ENCODE peak calls at places on chromosomes 12 and 14, in ten cellular contexts. M, K, Z, B, H, F, P, I, G and O are unnamed samples.

GRCh38 chr12:108629156-108629555 is 4.5 kb downstream of the SELPLG start:
- DNase-seq in M (no peak), K (no peak), Z (no peak), B (no peak), H (no peak), F (no peak), P (no peak), I (no peak), G (no peak), O (no peak)

GRCh38 chr12:26117321-26117720 is 7.5 kb downstream of the BHLHE41 start:
- DNase-seq in M (no peak), K (peak; percentile 34), Z (no peak), B (no peak), H (no peak), F (no peak), P (no peak), I (no peak), G (no peak), O (no peak)

GRCh38 chr12:45580570-45580969 is 148.9 kb upstream of the ARID2 start:
- DNase-seq in M (no peak), K (no peak), Z (no peak), B (no peak), H (no peak), F (no peak), P (no peak), I (no peak), G (no peak), O (no peak)

GRCh38 chr12:33476058-33476457 is 36.4 kb upstream of the SYT10 start:
- DNase-seq in M (no peak), K (no peak), Z (no peak), B (no peak), H (no peak), F (peak; percentile 60), P (no peak), I (no peak), G (no peak), O (no peak)

GRCh38 chr14:49033131-49033530 is 553.0 kb downstream of the RPS29 start:
- DNase-seq in M (no peak), K (no peak), Z (no peak), B (no peak), H (no peak), F (no peak), P (no peak), I (no peak), G (no peak), O (no peak)

GRCh38 chr12:130162267-130162666 is at the start of gene FZD10:
- DNase-seq in M (no peak), K (no peak), Z (no peak), B (no peak), H (no peak), F (no peak), P (no peak), I (no peak), G (no peak), O (no peak)

GRCh38 chr12:12725086-12725955 is 8.2 kb downstream of the CDKN1B start:
- DNase-seq in M (peak; percentile 91), K (peak; percentile 99), Z (peak; percentile 95), B (peak; percentile 97), H (peak; percentile 98), F (peak; percentile 97), P (peak; percentile 93), I (peak; percentile 91), G (peak; percentile 95), O (peak; percentile 98)

GRCh38 chr12:112823582-112824149 is 32.1 kb downstream of the RPH3A start:
- DNase-seq in M (no peak), K (no peak), Z (no peak), B (peak; percentile 29), H (no peak), F (no peak), P (no peak), I (no peak), G (no peak), O (no peak)

GRCh38 chr14:60161176-60162107 is 3.8 kb downstream of the DHRS7 start:
- DNase-seq in M (no peak), K (no peak), Z (no peak), B (no peak), H (peak; percentile 73), F (no peak), P (no peak), I (no peak), G (no peak), O (no peak)

GRCh38 chr12:43004908-43005307 is 415.4 kb upstream of the PRICKLE1 start:
- DNase-seq in M (no peak), K (no peak), Z (peak; percentile 21), B (no peak), H (no peak), F (no peak), P (no peak), I (no peak), G (no peak), O (no peak)

GRCh38 chr14:73231874-73232851 is 5.1 kb upstream of the PAPLN start:
- DNase-seq in M (no peak), K (peak; percentile 50), Z (peak; percentile 53), B (peak; percentile 73), H (peak; percentile 63), F (no peak), P (no peak), I (no peak), G (no peak), O (no peak)

GRCh38 chr12:66240106-66240820 is 51.2 kb downstream of the IRAK3 start:
- DNase-seq in M (no peak), K (no peak), Z (peak; percentile 14), B (no peak), H (no peak), F (no peak), P (no peak), I (no peak), G (no peak), O (no peak)

GRCh38 chr12:131327521-131328488 is 374.1 kb downstream of the ADGRD1 start:
- DNase-seq in M (no peak), K (no peak), Z (no peak), B (peak; percentile 40), H (no peak), F (no peak), P (no peak), I (no peak), G (no peak), O (no peak)

GRCh38 chr14:69719501-69719951 is 47.4 kb upstream of the SRSF5 start:
- DNase-seq in M (no peak), K (no peak), Z (no peak), B (no peak), H (peak; percentile 81), F (peak; percentile 95), P (no peak), I (no peak), G (no peak), O (no peak)

GRCh38 chr12:39675263-39675662 is 55.7 kb upstream of the ABCD2 start:
- DNase-seq in M (no peak), K (peak; percentile 4), Z (no peak), B (no peak), H (no peak), F (no peak), P (no peak), I (no peak), G (no peak), O (no peak)

GRCh38 chr12:42407306-42407705 is 81.3 kb downstream of the PPHLN1 start:
- DNase-seq in M (no peak), K (no peak), Z (no peak), B (no peak), H (no peak), F (peak; percentile 10), P (no peak), I (no peak), G (no peak), O (peak; percentile 8)

GRCh38 chr14:104352493-104353220 is 214.3 kb downstream of the KIF26A start:
- DNase-seq in M (no peak), K (no peak), Z (no peak), B (no peak), H (peak; percentile 19), F (no peak), P (no peak), I (no peak), G (peak; percentile 14), O (no peak)

GRCh38 chr12:13947237-13947945 is 34.0 kb downstream of the GRIN2B start:
- DNase-seq in M (no peak), K (no peak), Z (no peak), B (no peak), H (no peak), F (no peak), P (no peak), I (no peak), G (no peak), O (no peak)

GRCh38 chr14:101031186-101031585 is 127.7 kb upstream of the RTL1 start:
- DNase-seq in M (no peak), K (no peak), Z (no peak), B (no peak), H (peak; percentile 29), F (no peak), P (no peak), I (no peak), G (no peak), O (no peak)

GRCh38 chr12:93107514-93107942 is 178.4 kb upstream of the EEA1 start:
- DNase-seq in M (no peak), K (no peak), Z (no peak), B (no peak), H (no peak), F (no peak), P (no peak), I (no peak), G (no peak), O (no peak)

GRCh38 chr12:117774986-117775775 is 193.6 kb downstream of the KSR2 start:
- DNase-seq in M (no peak), K (no peak), Z (no peak), B (no peak), H (no peak), F (no peak), P (no peak), I (no peak), G (no peak), O (no peak)

GRCh38 chr12:12425616-12426015 is 68.7 kb downstream of the BORCS5 start:
- DNase-seq in M (no peak), K (no peak), Z (no peak), B (no peak), H (no peak), F (no peak), P (peak; percentile 34), I (no peak), G (no peak), O (no peak)

GRCh38 chr12:78977463-78977862 is 112.9 kb downstream of the SYT1 start:
- DNase-seq in M (no peak), K (no peak), Z (no peak), B (no peak), H (no peak), F (no peak), P (no peak), I (no peak), G (no peak), O (peak; percentile 6)

GRCh38 chr12:108831309-108831991 is 25.9 kb downstream of the SSH1 start:
- DNase-seq in M (no peak), K (no peak), Z (no peak), B (no peak), H (no peak), F (no peak), P (no peak), I (no peak), G (no peak), O (no peak)

GRCh38 chr12:123106640-123107359 is 44.1 kb downstream of the PITPNM2 start:
- DNase-seq in M (no peak), K (no peak), Z (no peak), B (no peak), H (no peak), F (no peak), P (no peak), I (peak; percentile 36), G (no peak), O (no peak)

GRCh38 chr12:118960865-118961264 is 20.5 kb upstream of the SRRM4 start:
- DNase-seq in M (no peak), K (no peak), Z (no peak), B (no peak), H (no peak), F (no peak), P (no peak), I (no peak), G (no peak), O (no peak)

GRCh38 chr12:26989873-26990272 is 24.3 kb downstream of the TM7SF3 start:
- DNase-seq in M (no peak), K (no peak), Z (no peak), B (no peak), H (no peak), F (no peak), P (no peak), I (no peak), G (no peak), O (no peak)

GRCh38 chr12:97017213-97017612 is 110.2 kb downstream of the NEDD1 start:
- DNase-seq in M (no peak), K (no peak), Z (no peak), B (no peak), H (no peak), F (no peak), P (no peak), I (no peak), G (no peak), O (no peak)